ENCODE peak calls at places on chromosomes 5 and 9, in five cellular contexts. One of them, this sample, is unnamed.

GRCh38 chr5:156934450-156935211 is 28.4 kb downstream of the TIMD4 start:
- DNase-seq in mucosa of descending colon: peak
- DNase-seq in AG09319: no peak
- DNase-seq in neural crest cell: peak
- DNase-seq in spleen: no peak
- DNase-seq in this sample: peak

GRCh38 chr9:97559111-97559514 is 57.6 kb downstream of the TMOD1 start:
- DNase-seq in neural crest cell: no peak
- DNase-seq in AG09319: no peak
- DNase-seq in mucosa of descending colon: no peak
- DNase-seq in spleen: peak
- DNase-seq in this sample: peak

GRCh38 chr5:41043109-41043747 is 27.9 kb downstream of the MROH2B start:
- DNase-seq in neural crest cell: no peak
- DNase-seq in spleen: no peak
- DNase-seq in AG09319: no peak
- DNase-seq in mucosa of descending colon: peak
- DNase-seq in this sample: no peak

GRCh38 chr9:4700093-4700492 is 20.7 kb downstream of the CDC37L1 start:
- DNase-seq in neural crest cell: no peak
- DNase-seq in mucosa of descending colon: no peak
- DNase-seq in AG09319: no peak
- DNase-seq in spleen: no peak
- DNase-seq in this sample: no peak

GRCh38 chr9:69265891-69266290 is 59.1 kb upstream of the ENTREP1 start:
- DNase-seq in AG09319: no peak
- DNase-seq in mucosa of descending colon: no peak
- DNase-seq in spleen: no peak
- DNase-seq in neural crest cell: no peak
- DNase-seq in this sample: no peak

GRCh38 chr5:168844566-168845296 is 265.6 kb upstream of the PANK3 start:
- DNase-seq in spleen: no peak
- DNase-seq in neural crest cell: no peak
- DNase-seq in AG09319: no peak
- DNase-seq in mucosa of descending colon: no peak
- DNase-seq in this sample: no peak

GRCh38 chr5:17127743-17128231 is 89.6 kb upstream of the BASP1 start:
- DNase-seq in AG09319: no peak
- DNase-seq in mucosa of descending colon: no peak
- DNase-seq in spleen: no peak
- DNase-seq in neural crest cell: no peak
- DNase-seq in this sample: no peak

GRCh38 chr5:11588803-11589202 is 315.4 kb downstream of the CTNND2 start:
- DNase-seq in AG09319: no peak
- DNase-seq in spleen: no peak
- DNase-seq in neural crest cell: peak
- DNase-seq in mucosa of descending colon: no peak
- DNase-seq in this sample: no peak

GRCh38 chr5:162377895-162378294 is 310.3 kb downstream of the GABRG2 start:
- DNase-seq in mucosa of descending colon: no peak
- DNase-seq in neural crest cell: no peak
- DNase-seq in AG09319: no peak
- DNase-seq in spleen: no peak
- DNase-seq in this sample: no peak

GRCh38 chr5:143582869-143583268 is 179.4 kb upstream of the NR3C1 start:
- DNase-seq in AG09319: no peak
- DNase-seq in mucosa of descending colon: no peak
- DNase-seq in neural crest cell: no peak
- DNase-seq in spleen: no peak
- DNase-seq in this sample: no peak

GRCh38 chr9:34279431-34279830 is 49.6 kb downstream of the KIF24 start:
- DNase-seq in spleen: no peak
- DNase-seq in mucosa of descending colon: peak
- DNase-seq in neural crest cell: no peak
- DNase-seq in AG09319: no peak
- DNase-seq in this sample: no peak

GRCh38 chr5:50808406-50808805 is 142.0 kb downstream of the PARP8 start:
- DNase-seq in AG09319: no peak
- DNase-seq in neural crest cell: no peak
- DNase-seq in spleen: no peak
- DNase-seq in mucosa of descending colon: no peak
- DNase-seq in this sample: no peak

GRCh38 chr5:76483433-76483832 is 80.3 kb downstream of the IQGAP2 start:
- DNase-seq in neural crest cell: no peak
- DNase-seq in AG09319: no peak
- DNase-seq in mucosa of descending colon: peak
- DNase-seq in spleen: no peak
- DNase-seq in this sample: no peak

GRCh38 chr5:14108170-14108996 is 34.8 kb upstream of the TRIO start:
- DNase-seq in mucosa of descending colon: peak
- DNase-seq in spleen: no peak
- DNase-seq in neural crest cell: peak
- DNase-seq in AG09319: no peak
- DNase-seq in this sample: peak

GRCh38 chr9:9855503-9856078 is 757.2 kb downstream of the PTPRD start:
- DNase-seq in neural crest cell: no peak
- DNase-seq in AG09319: no peak
- DNase-seq in mucosa of descending colon: no peak
- DNase-seq in spleen: peak
- DNase-seq in this sample: no peak

GRCh38 chr5:160166069-160166972 is 47.1 kb upstream of the PWWP2A start:
- DNase-seq in spleen: no peak
- DNase-seq in AG09319: no peak
- DNase-seq in neural crest cell: no peak
- DNase-seq in mucosa of descending colon: no peak
- DNase-seq in this sample: no peak

GRCh38 chr5:83340511-83340918 is 131.0 kb upstream of the VCAN start:
- DNase-seq in AG09319: no peak
- DNase-seq in spleen: no peak
- DNase-seq in neural crest cell: no peak
- DNase-seq in mucosa of descending colon: no peak
- DNase-seq in this sample: no peak

GRCh38 chr5:73393606-73394489 is 54.7 kb downstream of the FOXD1 start:
- DNase-seq in mucosa of descending colon: no peak
- DNase-seq in spleen: no peak
- DNase-seq in AG09319: no peak
- DNase-seq in neural crest cell: no peak
- DNase-seq in this sample: no peak

GRCh38 chr9:18457498-18457897 is 16.5 kb upstream of the ADAMTSL1 start:
- DNase-seq in AG09319: no peak
- DNase-seq in spleen: no peak
- DNase-seq in mucosa of descending colon: no peak
- DNase-seq in neural crest cell: no peak
- DNase-seq in this sample: no peak

GRCh38 chr5:179912386-179912785 is 4.7 kb upstream of the TBC1D9B start:
- DNase-seq in spleen: peak
- DNase-seq in mucosa of descending colon: no peak
- DNase-seq in AG09319: no peak
- DNase-seq in neural crest cell: no peak
- DNase-seq in this sample: no peak

GRCh38 chr5:10744681-10745080 is 16.4 kb downstream of the DAP start:
- DNase-seq in spleen: no peak
- DNase-seq in mucosa of descending colon: no peak
- DNase-seq in neural crest cell: no peak
- DNase-seq in AG09319: no peak
- DNase-seq in this sample: no peak

GRCh38 chr5:163079618-163080017 is 357.8 kb upstream of the CCNG1 start:
- DNase-seq in mucosa of descending colon: no peak
- DNase-seq in spleen: no peak
- DNase-seq in neural crest cell: no peak
- DNase-seq in AG09319: no peak
- DNase-seq in this sample: no peak

DNA sequence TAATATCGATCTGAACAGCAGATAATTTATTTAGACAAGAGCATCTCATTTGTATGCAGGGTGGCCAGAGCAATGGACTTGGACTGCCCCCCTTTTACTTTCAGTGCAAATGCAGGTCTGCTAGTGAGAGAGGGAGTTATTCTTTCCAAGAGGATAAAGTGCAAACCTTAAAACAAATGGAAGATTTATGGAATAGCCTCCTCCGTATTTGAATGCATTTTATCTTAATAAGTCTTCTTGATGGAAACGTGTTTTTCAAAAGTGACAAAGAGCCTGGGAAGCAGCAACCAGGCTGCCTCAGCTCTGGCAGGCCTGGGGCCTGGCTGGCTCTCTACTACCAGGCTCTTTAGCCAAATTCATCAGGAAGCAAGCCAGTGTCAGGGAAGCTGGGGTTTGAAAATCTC is 6.8 kb downstream of the NR2F1 start:
- DNase-seq in neural crest cell: no peak
- DNase-seq in mucosa of descending colon: no peak
- DNase-seq in spleen: no peak
- DNase-seq in AG09319: no peak
- DNase-seq in this sample: no peak
- TF ChIP-seq CTCF in neural crest cell: no peak
- TF ChIP-seq CTCF in mucosa of descending colon: no peak
- TF ChIP-seq CTCF in spleen: no peak
- TF ChIP-seq CTCF in AG09319: no peak
- TF ChIP-seq CTCF in this sample: no peak

GRCh38 chr5:129405222-129405621 is 54.9 kb upstream of the ADAMTS19 start:
- DNase-seq in neural crest cell: no peak
- DNase-seq in spleen: no peak
- DNase-seq in AG09319: no peak
- DNase-seq in mucosa of descending colon: no peak
- DNase-seq in this sample: no peak

GRCh38 chr5:129395247-129395646 is 64.9 kb upstream of the ADAMTS19 start:
- DNase-seq in AG09319: no peak
- DNase-seq in mucosa of descending colon: no peak
- DNase-seq in spleen: no peak
- DNase-seq in neural crest cell: no peak
- DNase-seq in this sample: no peak

GRCh38 chr5:129399069-129399468 is 61.0 kb upstream of the ADAMTS19 start:
- DNase-seq in spleen: no peak
- DNase-seq in AG09319: no peak
- DNase-seq in mucosa of descending colon: no peak
- DNase-seq in neural crest cell: no peak
- DNase-seq in this sample: no peak

GRCh38 chr5:129398279-129398678 is 61.8 kb upstream of the ADAMTS19 start:
- DNase-seq in neural crest cell: no peak
- DNase-seq in spleen: no peak
- DNase-seq in AG09319: no peak
- DNase-seq in mucosa of descending colon: no peak
- DNase-seq in this sample: no peak

GRCh38 chr5:129400395-129400983 is 59.6 kb upstream of the ADAMTS19 start:
- DNase-seq in mucosa of descending colon: no peak
- DNase-seq in neural crest cell: no peak
- DNase-seq in spleen: no peak
- DNase-seq in AG09319: no peak
- DNase-seq in this sample: no peak
- TF ChIP-seq CTCF in mucosa of descending colon: no peak
- TF ChIP-seq CTCF in neural crest cell: peak
- TF ChIP-seq CTCF in spleen: no peak
- TF ChIP-seq CTCF in AG09319: peak
- TF ChIP-seq CTCF in this sample: no peak

DNA sequence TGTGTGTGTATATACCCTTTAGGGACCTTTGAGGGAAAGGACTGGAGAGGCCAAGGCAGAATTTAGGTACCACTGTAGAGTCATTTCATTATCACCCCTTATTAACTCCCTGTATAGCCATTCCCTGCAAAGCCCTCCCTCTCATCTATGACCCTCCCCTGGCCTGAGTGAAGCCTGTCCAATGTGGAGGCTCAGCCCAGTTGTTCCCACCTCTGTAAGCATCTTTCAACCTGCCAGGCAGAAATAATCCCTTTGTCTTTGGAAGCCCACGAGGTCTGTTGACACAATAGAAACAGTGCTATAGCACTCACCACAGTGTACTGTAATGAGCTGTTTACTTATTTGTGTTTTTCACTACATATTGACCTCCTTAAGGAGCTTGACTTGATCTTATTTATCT is 88.5 kb upstream of the SEMA6A start:
- DNase-seq in mucosa of descending colon: no peak
- DNase-seq in neural crest cell: no peak
- DNase-seq in AG09319: no peak
- DNase-seq in spleen: no peak
- DNase-seq in this sample: no peak
- TF ChIP-seq CTCF in mucosa of descending colon: no peak
- TF ChIP-seq CTCF in neural crest cell: no peak
- TF ChIP-seq CTCF in AG09319: no peak
- TF ChIP-seq CTCF in spleen: no peak
- TF ChIP-seq CTCF in this sample: no peak

DNA sequence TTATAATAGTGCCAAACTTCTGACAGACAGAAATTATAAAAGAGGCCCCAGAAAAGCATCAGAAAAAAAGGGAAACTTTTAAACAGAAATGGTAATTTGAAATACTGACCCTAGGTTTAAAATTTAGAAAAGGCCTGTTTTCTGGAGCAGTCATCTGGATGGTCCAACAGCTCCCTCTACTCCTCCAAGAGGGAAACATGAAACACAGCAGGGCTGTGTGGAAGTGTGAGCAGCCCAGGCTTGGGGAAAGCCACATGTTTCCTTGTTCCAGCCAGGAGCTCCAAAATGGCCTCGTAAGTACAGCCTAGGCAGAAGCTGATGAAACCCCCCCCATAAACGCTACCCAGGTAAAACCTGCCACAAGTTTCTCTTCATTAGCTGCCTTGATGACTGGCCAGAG is 499.3 kb upstream of the ADAMTS16 start:
- DNase-seq in mucosa of descending colon: no peak
- DNase-seq in neural crest cell: no peak
- DNase-seq in spleen: no peak
- DNase-seq in AG09319: no peak
- DNase-seq in this sample: no peak
- TF ChIP-seq CTCF in mucosa of descending colon: no peak
- TF ChIP-seq CTCF in neural crest cell: peak
- TF ChIP-seq CTCF in spleen: no peak
- TF ChIP-seq CTCF in AG09319: no peak
- TF ChIP-seq CTCF in this sample: no peak

GRCh38 chr5:79540939-79541338 is 27.0 kb upstream of the HOMER1 start:
- DNase-seq in mucosa of descending colon: no peak
- DNase-seq in neural crest cell: no peak
- DNase-seq in AG09319: no peak
- DNase-seq in spleen: no peak
- DNase-seq in this sample: no peak

GRCh38 chr5:79536193-79536906 is 22.4 kb upstream of the HOMER1 start:
- DNase-seq in AG09319: no peak
- DNase-seq in mucosa of descending colon: no peak
- DNase-seq in spleen: no peak
- DNase-seq in neural crest cell: no peak
- DNase-seq in this sample: no peak

GRCh38 chr5:79535477-79536192 is 21.7 kb upstream of the HOMER1 start:
- DNase-seq in mucosa of descending colon: no peak
- DNase-seq in spleen: no peak
- DNase-seq in neural crest cell: no peak
- DNase-seq in AG09319: no peak
- DNase-seq in this sample: no peak
- TF ChIP-seq CTCF in mucosa of descending colon: no peak
- TF ChIP-seq CTCF in spleen: no peak
- TF ChIP-seq CTCF in neural crest cell: peak
- TF ChIP-seq CTCF in AG09319: no peak
- TF ChIP-seq CTCF in this sample: no peak

GRCh38 chr9:30065888-30066287 is 2318.6 kb upstream of the ACO1 start:
- DNase-seq in mucosa of descending colon: no peak
- DNase-seq in AG09319: no peak
- DNase-seq in spleen: no peak
- DNase-seq in neural crest cell: no peak
- DNase-seq in this sample: no peak
- TF ChIP-seq CTCF in mucosa of descending colon: no peak
- TF ChIP-seq CTCF in AG09319: no peak
- TF ChIP-seq CTCF in spleen: no peak
- TF ChIP-seq CTCF in neural crest cell: peak
- TF ChIP-seq CTCF in this sample: no peak

This sample was measured in GM20000.